ENCODE peak calls at places on chromosomes 11 and 22, in six cellular contexts. W is H9, E is mesenchymal stem cell, G is IMR-90, O is trophoblast cell, N is H1. A is an unnamed sample.

GRCh38 chr11:1310772-1311468 is 1.5 kb upstream of the TOLLIP start:
- DNase-seq in O (no peak), G (no peak), E (no peak), N (peak; percentile 46), W (no peak), A (no peak)

GRCh38 chr11:115168229-115168671 is 336.0 kb downstream of the CADM1 start:
- DNase-seq in E (no peak), O (no peak), N (no peak), W (no peak), G (no peak), A (no peak)

GRCh38 chr22:23763579-23764331 is 965 bp downstream of the C22orf15 start:
- DNase-seq in E (no peak), N (peak; percentile 76), W (peak; percentile 74), G (no peak), O (no peak), A (no peak)

GRCh38 chr11:79400717-79401330 is 40.0 kb downstream of the TENM4 start:
- DNase-seq in E (peak; percentile 24), W (peak; percentile 68), N (peak; percentile 75), O (no peak), G (peak; percentile 25), A (peak; percentile 17)

GRCh38 chr11:13335319-13335718 is 57.7 kb downstream of the BMAL1 start:
- DNase-seq in O (peak; percentile 54), E (peak; percentile 72), N (peak; percentile 84), W (peak; percentile 77), G (peak; percentile 66), A (peak; percentile 49)

GRCh38 chr11:1349074-1349931 is 39.9 kb upstream of the TOLLIP start:
- DNase-seq in E (no peak), O (no peak), G (no peak), N (peak; percentile 54), W (peak; percentile 37), A (no peak)

GRCh38 chr11:2173150-2173693 is 1.6 kb upstream of the TH start:
- DNase-seq in N (peak; percentile 79), G (no peak), W (peak; percentile 62), O (no peak), E (no peak), A (no peak)

GRCh38 chr11:78202733-78203167 is 14.0 kb downstream of the USP35 start:
- DNase-seq in E (no peak), G (no peak), N (no peak), W (no peak), O (no peak), A (no peak)

GRCh38 chr11:1261241-1262071 is 38.6 kb downstream of the MUC5B start:
- DNase-seq in O (no peak), W (no peak), E (no peak), G (no peak), N (no peak), A (no peak)

GRCh38 chr22:30015846-30016245 is 64.4 kb upstream of the HORMAD2 start:
- DNase-seq in O (peak; percentile 95), N (no peak), W (no peak), G (peak; percentile 95), E (peak; percentile 70), A (no peak)

GRCh38 chr11:116177521-116178220 is 595.1 kb downstream of the BUD13 start:
- DNase-seq in W (no peak), O (no peak), E (no peak), N (peak; percentile 43), G (no peak), A (no peak)

GRCh38 chr11:35907648-35908431 is 36.0 kb upstream of the LDLRAD3 start:
- DNase-seq in E (peak; percentile 58), W (no peak), G (peak; percentile 62), N (no peak), O (no peak), A (no peak)

GRCh38 chr11:721913-722811 is 16.1 kb downstream of the EPS8L2 start:
- DNase-seq in E (no peak), G (no peak), O (no peak), W (peak; percentile 36), N (no peak), A (no peak)

GRCh38 chr11:78214331-78215194 is 25.8 kb downstream of the USP35 start:
- DNase-seq in N (no peak), E (no peak), O (no peak), G (no peak), W (no peak), A (no peak)

GRCh38 chr22:41910599-41911291 is 4.1 kb downstream of the SHISA8 start:
- DNase-seq in E (no peak), G (no peak), N (no peak), W (no peak), O (no peak), A (no peak)

GRCh38 chr11:119373917-119374631 is 7.4 kb downstream of the USP2 start:
- DNase-seq in N (peak; percentile 97), E (peak; percentile 78), O (peak; percentile 68), W (peak; percentile 88), G (peak; percentile 75), A (peak; percentile 82)

GRCh38 chr11:124225471-124225870 is 15.4 kb upstream of the OR8G1 start:
- DNase-seq in G (no peak), W (no peak), E (no peak), O (no peak), N (no peak), A (no peak)

DNA sequence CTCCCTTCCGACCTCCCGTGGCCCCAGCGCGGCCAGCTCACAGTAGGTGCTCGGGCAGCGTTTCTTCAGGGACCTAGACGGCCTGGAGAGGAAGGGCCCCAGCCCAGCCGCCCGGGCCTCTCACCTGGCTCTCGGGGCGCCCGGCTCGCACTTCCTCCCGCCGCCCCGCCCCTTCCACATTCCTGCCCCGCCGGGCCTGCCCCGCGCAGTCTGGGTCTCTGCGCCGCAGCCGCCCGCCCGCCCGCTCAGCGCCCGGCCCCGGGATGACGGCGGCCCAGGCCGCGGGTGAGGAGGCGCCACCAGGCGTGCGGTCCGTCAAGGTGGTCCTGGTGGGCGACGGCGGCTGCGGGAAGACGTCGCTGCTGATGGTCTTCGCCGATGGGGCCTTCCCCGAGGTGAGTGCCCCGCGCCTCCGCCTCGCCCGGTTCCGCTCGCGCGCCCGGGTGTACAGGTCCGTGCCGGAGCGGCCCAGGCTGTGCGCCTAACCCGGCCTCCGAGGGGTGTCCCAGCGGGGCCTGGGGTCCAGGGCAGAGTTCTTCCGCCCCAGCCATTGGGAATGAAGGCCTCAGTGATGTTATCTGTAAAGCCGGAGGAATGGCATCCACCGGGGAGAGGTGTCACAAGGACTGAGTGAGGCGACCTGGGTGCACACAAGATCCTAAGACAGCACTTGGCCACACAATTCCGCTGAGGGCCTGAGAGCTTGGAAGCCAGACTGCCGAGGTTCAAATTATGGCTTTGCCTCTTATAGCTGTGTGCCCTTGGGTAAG is at the start of gene RHOD:
- DNase-seq in G (no peak), O (peak; percentile 70), E (no peak), N (peak; percentile 86), W (peak; percentile 71), A (peak; percentile 39)
- H2BK5ac ChIP-seq in G (no peak within 1 kb of the TSS), O (peak within 1 kb of the TSS; percentile 56), E (no peak within 1 kb of the TSS), N (peak within 1 kb of the TSS; percentile 22), W (no peak within 1 kb of the TSS), A (peak within 1 kb of the TSS; percentile 39)

GRCh38 chr22:34736081-34736480 is 329.9 kb upstream of the ISX start:
- DNase-seq in G (no peak), N (no peak), W (no peak), O (no peak), E (no peak), A (no peak)
- H2BK120ac ChIP-seq in G (no peak overlapping the region), N (no peak overlapping the region), W (no peak overlapping the region), O (no peak overlapping the region), E (no peak overlapping the region), A (no peak overlapping the region)

DNA sequence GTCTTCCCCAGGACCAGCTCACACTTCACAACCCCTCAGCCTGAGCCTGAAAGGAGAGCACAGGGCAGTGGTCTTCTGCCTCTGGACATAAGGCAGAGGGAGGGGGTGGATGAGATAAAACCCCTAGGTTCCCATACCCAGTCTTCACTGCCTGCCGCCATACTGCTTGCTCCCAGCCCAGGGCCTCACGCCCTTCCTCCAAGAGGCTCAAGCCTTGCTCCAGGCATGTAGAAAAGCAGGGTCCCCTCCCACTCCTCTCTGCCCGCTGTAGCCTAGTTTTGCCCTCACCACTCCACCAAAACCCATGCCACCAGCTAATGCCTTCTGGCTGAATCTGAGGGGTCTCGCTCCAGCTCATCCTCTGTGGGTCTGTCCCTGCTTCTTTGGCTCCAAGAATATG is 5.2 kb downstream of the ARRB1 start:
- DNase-seq in G (no peak), E (no peak), O (no peak), N (no peak), W (no peak), A (no peak)
- H4K91ac ChIP-seq in G (peak overlapping the region; percentile 60), E (peak overlapping the region; percentile 70), O (no peak overlapping the region), N (peak overlapping the region; percentile 12), W (no peak overlapping the region), A (no peak overlapping the region)

DNA sequence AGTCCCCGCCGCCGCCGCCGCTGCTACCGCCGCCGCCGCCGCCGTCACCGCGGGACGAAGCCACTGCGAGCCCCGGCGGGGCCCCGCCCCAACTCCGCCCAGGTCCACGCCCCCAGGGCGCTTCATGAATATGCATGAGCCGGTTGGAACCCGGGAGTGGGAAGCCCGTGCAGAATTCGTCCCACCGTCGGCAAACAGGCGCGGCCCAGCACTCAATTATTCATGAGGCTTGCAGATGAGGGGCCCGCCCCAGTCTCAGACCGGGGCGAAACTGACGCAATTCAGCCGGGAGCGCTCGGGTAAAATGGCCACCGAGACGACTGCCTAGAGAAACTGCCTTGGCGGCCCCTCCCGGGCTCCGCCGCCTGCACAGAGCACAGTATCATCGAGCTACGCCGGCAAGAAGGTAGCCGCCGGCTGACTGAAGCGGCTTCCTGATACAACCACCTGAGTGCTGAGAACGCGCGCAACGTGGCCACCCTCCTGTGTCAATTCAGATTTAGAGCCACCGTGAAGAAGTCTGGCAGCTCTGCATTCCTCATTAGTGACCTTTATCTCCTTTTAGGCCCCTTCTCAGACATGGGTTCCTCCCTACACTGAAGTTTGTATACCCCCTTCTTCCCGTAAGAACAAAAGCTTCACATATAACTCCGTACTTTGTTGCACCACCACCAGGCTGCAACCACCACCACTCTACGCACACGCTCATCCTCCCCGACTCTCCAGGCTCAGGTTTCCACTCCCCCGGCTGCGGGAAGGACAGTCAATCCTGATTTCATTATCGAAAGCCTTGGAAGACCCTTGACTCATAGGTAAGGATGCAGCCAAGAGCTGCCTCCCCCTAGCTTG is at the start of gene TNKS1BP1:
- DNase-seq in N (peak; percentile 95), E (peak; percentile 98), O (peak; percentile 91), W (peak; percentile 97), G (peak; percentile 97), A (peak; percentile 96)
- H2BK5ac ChIP-seq in N (peak within 1 kb of the TSS; percentile 94), E (peak within 1 kb of the TSS; percentile 92), O (peak within 1 kb of the TSS; percentile 89), W (no peak within 1 kb of the TSS), G (peak within 1 kb of the TSS; percentile 92), A (peak within 1 kb of the TSS; percentile 90)

GRCh38 chr22:37167176-37167980 is 17.7 kb upstream of the IL2RB start:
- DNase-seq in W (no peak), E (no peak), N (no peak), O (no peak), G (no peak), A (no peak)
- H2BK120ac ChIP-seq in W (no peak overlapping the region), E (no peak overlapping the region), N (no peak overlapping the region), O (peak overlapping the region; percentile 60), G (no peak overlapping the region), A (no peak overlapping the region)

A was measured in neuronal stem cell.